ENCODE peak calls at places on chromosomes 12 and 14, in eight cellular contexts. E is ovary, Z is NCI-H1694, N is DMS153, L is lung, M is NCI-H510A, T is IMR-90, O is germinal center. V is an unnamed sample.

GRCh38 chr12:129379076-129379804 is 524.6 kb downstream of the TMEM132D start:
- DNase-seq in E (no peak), Z (no peak), N (no peak), L (no peak), M (no peak), T (no peak), O (no peak), V (no peak)

GRCh38 chr14:77904218-77904617 is 104.3 kb downstream of the ADCK1 start:
- DNase-seq in E (no peak), Z (no peak), N (no peak), L (no peak), M (no peak), T (no peak), O (no peak), V (no peak)

GRCh38 chr14:24052656-24053547 is 1.1 kb downstream of the CARMIL3 start:
- DNase-seq in E (no peak), Z (no peak), N (no peak), L (no peak), M (no peak), T (no peak), O (no peak), V (no peak)

GRCh38 chr12:65330341-65330740 is 51.9 kb downstream of the MSRB3 start:
- DNase-seq in E (no peak), Z (no peak), N (no peak), L (no peak), M (no peak), T (peak), O (no peak), V (no peak)

GRCh38 chr12:67925551-67925950 is 63.7 kb upstream of the IFNG-AS1 start:
- DNase-seq in E (no peak), Z (no peak), N (no peak), L (no peak), M (no peak), T (no peak), O (no peak), V (no peak)

GRCh38 chr12:71186571-71187288 is 28.9 kb upstream of the TSPAN8 start:
- DNase-seq in E (no peak), Z (no peak), N (no peak), L (no peak), M (no peak), T (no peak), O (no peak), V (no peak)

GRCh38 chr12:76719171-76719631 is 44.7 kb upstream of the ZDHHC17 start:
- DNase-seq in E (no peak), Z (no peak), N (no peak), L (no peak), M (no peak), T (peak), O (no peak), V (no peak)

GRCh38 chr14:46048127-46048526 is 603.5 kb downstream of the RPL10L start:
- DNase-seq in E (no peak), Z (peak), N (no peak), L (no peak), M (no peak), T (peak), O (no peak), V (peak)

GRCh38 chr14:80427101-80427500 is 215.8 kb upstream of the DIO2 start:
- DNase-seq in E (no peak), Z (no peak), N (no peak), L (no peak), M (no peak), T (peak), O (no peak), V (no peak)

GRCh38 chr14:94180655-94181271 is 6.6 kb downstream of the PPP4R4 start:
- DNase-seq in E (no peak), Z (peak), N (peak), L (no peak), M (no peak), T (peak), O (peak), V (peak)

GRCh38 chr14:59308706-59309105 is 120.2 kb downstream of the DAAM1 start:
- DNase-seq in E (no peak), Z (no peak), N (no peak), L (no peak), M (no peak), T (no peak), O (no peak), V (no peak)

GRCh38 chr12:32906407-32907165 is 10.0 kb upstream of the PKP2 start:
- DNase-seq in E (no peak), Z (no peak), N (peak), L (no peak), M (no peak), T (no peak), O (no peak), V (no peak)

GRCh38 chr12:9813821-9814798 is 13.2 kb upstream of the KLRF1 start:
- DNase-seq in E (peak), Z (peak), N (peak), L (peak), M (no peak), T (peak), O (peak), V (peak)

GRCh38 chr12:27190761-27191160 is 53.3 kb upstream of the STK38L start:
- DNase-seq in E (no peak), Z (no peak), N (no peak), L (no peak), M (no peak), T (peak), O (no peak), V (no peak)

GRCh38 chr12:29208060-29208459 is 59.0 kb downstream of the FAR2 start:
- DNase-seq in E (no peak), Z (no peak), N (no peak), L (no peak), M (no peak), T (no peak), O (no peak), V (no peak)

GRCh38 chr12:12661086-12661485 is 34.9 kb downstream of the GPR19 start:
- DNase-seq in E (no peak), Z (no peak), N (no peak), L (no peak), M (no peak), T (peak), O (no peak), V (no peak)

GRCh38 chr12:7602287-7602686 is 63.4 kb downstream of the APOBEC1 start:
- DNase-seq in E (no peak), Z (no peak), N (no peak), L (no peak), M (no peak), T (peak), O (no peak), V (no peak)

GRCh38 chr14:51823706-51824105 is 36.7 kb upstream of the GNG2 start:
- DNase-seq in E (no peak), Z (no peak), N (no peak), L (no peak), M (no peak), T (peak), O (no peak), V (no peak)

GRCh38 chr12:82866227-82866803 is 179.6 kb downstream of the TMTC2 start:
- DNase-seq in E (no peak), Z (peak), N (no peak), L (no peak), M (no peak), T (no peak), O (no peak), V (no peak)

GRCh38 chr14:51473808-51474207 is 177.9 kb upstream of the FRMD6 start:
- DNase-seq in E (no peak), Z (no peak), N (no peak), L (no peak), M (no peak), T (peak), O (no peak), V (no peak)

GRCh38 chr14:49189381-49189780 is 396.8 kb downstream of the RPS29 start:
- DNase-seq in E (no peak), Z (no peak), N (no peak), L (no peak), M (no peak), T (no peak), O (no peak), V (no peak)

GRCh38 chr14:35362911-35363374 is 41.6 kb downstream of the NFKBIA start:
- DNase-seq in E (no peak), Z (no peak), N (no peak), L (no peak), M (no peak), T (peak), O (no peak), V (no peak)

GRCh38 chr14:68137704-68138619 is 318.4 kb downstream of the RAD51B start:
- DNase-seq in E (no peak), Z (peak), N (no peak), L (peak), M (no peak), T (peak), O (no peak), V (no peak)